ENCODE peak calls at places on chromosomes 3 and 15, in five cellular contexts. P, U, S, Z and O are unnamed samples.

GRCh38 chr3:46405301-46406079 is 1.4 kb downstream of the CCR5AS start:
- DNase-seq in P (no peak), U (peak), S (no peak), Z (no peak), O (no peak)

GRCh38 chr15:52241489-52241888 is 50.3 kb upstream of the GNB5 start:
- DNase-seq in P (no peak), U (no peak), S (no peak), Z (no peak), O (no peak)

GRCh38 chr3:5231067-5231466 is 43.6 kb downstream of the EDEM1 start:
- DNase-seq in P (no peak), U (no peak), S (no peak), Z (no peak), O (no peak)

GRCh38 chr3:4888913-4889846 is 90.1 kb upstream of the BHLHE40 start:
- DNase-seq in P (no peak), U (no peak), S (no peak), Z (no peak), O (peak)

GRCh38 chr3:147775816-147776530 is 366.8 kb downstream of the ZIC1 start:
- DNase-seq in P (no peak), U (no peak), S (no peak), Z (no peak), O (no peak)

GRCh38 chr15:27097506-27097905 is 126.5 kb downstream of the GABRG3 start:
- DNase-seq in P (no peak), U (no peak), S (no peak), Z (no peak), O (no peak)

GRCh38 chr3:19891740-19892139 is 42.3 kb downstream of the EFHB start:
- DNase-seq in P (no peak), U (no peak), S (peak), Z (no peak), O (no peak)

GRCh38 chr3:127688416-127689265 is 15.9 kb downstream of the ABTB1 start:
- DNase-seq in P (no peak), U (no peak), S (no peak), Z (no peak), O (no peak)

GRCh38 chr3:73576995-73577394 is 47.7 kb downstream of the PDZRN3 start:
- DNase-seq in P (no peak), U (no peak), S (peak), Z (no peak), O (no peak)

GRCh38 chr3:25572919-25573385 is 91.8 kb downstream of the TOP2B start:
- DNase-seq in P (no peak), U (no peak), S (no peak), Z (no peak), O (no peak)

GRCh38 chr15:75554717-75555116 is 24.4 kb downstream of the PTPN9 start:
- DNase-seq in P (no peak), U (no peak), S (no peak), Z (no peak), O (no peak)

GRCh38 chr15:58486062-58486461 is 54.3 kb downstream of the LIPC start:
- DNase-seq in P (no peak), U (no peak), S (no peak), Z (no peak), O (peak)

GRCh38 chr15:77418341-77419049 is 1.4 kb downstream of the PEAK1 start:
- DNase-seq in P (no peak), U (no peak), S (no peak), Z (no peak), O (peak)

GRCh38 chr15:95948371-95948770 is 382.1 kb upstream of the NR2F2 start:
- DNase-seq in P (no peak), U (no peak), S (no peak), Z (no peak), O (no peak)

GRCh38 chr3:43852066-43852465 is 161.3 kb downstream of the ABHD5 start:
- DNase-seq in P (no peak), U (no peak), S (no peak), Z (no peak), O (no peak)

GRCh38 chr15:40430271-40430805 is 10.4 kb upstream of the BAHD1 start:
- DNase-seq in P (no peak), U (no peak), S (peak), Z (no peak), O (peak)

GRCh38 chr3:46861293-46861995 is 1.8 kb downstream of the MYL3 start:
- DNase-seq in P (no peak), U (no peak), S (no peak), Z (no peak), O (no peak)

GRCh38 chr15:85589873-85590272 is 204.9 kb downstream of the KLHL25 start:
- DNase-seq in P (no peak), U (no peak), S (peak), Z (no peak), O (no peak)